ENCODE peak calls at places on chromosomes 11 and 22, in five cellular contexts. T is uterus, M is T follicular helper cell, W is activated T-cell treated with anti-CD3 and anti-CD28 coated beads for 24 hours, Y is EL. D is an unnamed sample.

GRCh38 chr11:17762309-17762974 is 27.9 kb downstream of the KCNC1 start:
- DNase-seq in T (no peak), M (no peak), W (no peak), Y (no peak), D (no peak)

GRCh38 chr11:10779086-10779485 is 28.0 kb downstream of the CTR9 start:
- DNase-seq in T (no peak), M (no peak), W (no peak), Y (no peak), D (no peak)

GRCh38 chr11:1573077-1573846 is 1.2 kb upstream of the DUSP8 start:
- DNase-seq in T (no peak), M (no peak), W (no peak), Y (no peak), D (peak; percentile 22)

GRCh38 chr22:23386245-23386631 is 193.9 kb downstream of the IGLL1 start:
- DNase-seq in T (no peak), M (no peak), W (no peak), Y (no peak), D (no peak)

GRCh38 chr11:66339163-66339675 is 3.0 kb upstream of the RIN1 start:
- DNase-seq in T (no peak), M (no peak), W (no peak), Y (peak; percentile 69), D (peak; percentile 91)

GRCh38 chr11:44219830-44220778 is 89.8 kb downstream of the ALX4 start:
- DNase-seq in T (no peak), M (no peak), W (no peak), Y (no peak), D (peak; percentile 34)

GRCh38 chr11:1276061-1276790 is 33.2 kb downstream of the TOLLIP start:
- DNase-seq in T (no peak), M (no peak), W (no peak), Y (no peak), D (no peak)

GRCh38 chr11:117096140-117096972 is 1.9 kb downstream of the SIK3 start:
- DNase-seq in T (no peak), M (peak; percentile 44), W (no peak), Y (peak; percentile 61), D (peak; percentile 46)

GRCh38 chr11:9664276-9665171 is 647 bp downstream of the SWAP70 start:
- DNase-seq in T (peak; percentile 37), M (no peak), W (no peak), Y (peak; percentile 62), D (peak; percentile 67)

GRCh38 chr11:59429924-59430516 is 3.8 kb upstream of the OR5A2 start:
- DNase-seq in T (no peak), M (peak; percentile 9), W (peak; percentile 23), Y (peak; percentile 45), D (peak; percentile 42)

GRCh38 chr11:2302280-2302843 is 549 bp downstream of the TSPAN32 start:
- DNase-seq in T (no peak), M (no peak), W (no peak), Y (no peak), D (no peak)

GRCh38 chr22:28607710-28608109 is 71.9 kb downstream of the TTC28 start:
- DNase-seq in T (no peak), M (no peak), W (no peak), Y (no peak), D (no peak)

GRCh38 chr11:65718531-65718930 is 2.1 kb downstream of the RNASEH2C start:
- DNase-seq in T (no peak), M (no peak), W (no peak), Y (no peak), D (no peak)

GRCh38 chr11:65468874-65469333 is 29.9 kb upstream of the MALAT1 start:
- DNase-seq in T (peak; percentile 65), M (peak; percentile 35), W (no peak), Y (peak; percentile 25), D (peak; percentile 61)

GRCh38 chr11:62832346-62833234 is at the start of gene TEX54:
- DNase-seq in T (peak; percentile 37), M (no peak), W (no peak), Y (peak; percentile 48), D (no peak)

GRCh38 chr11:16941935-16942334 is 72.3 kb downstream of the PLEKHA7 start:
- DNase-seq in T (no peak), M (no peak), W (no peak), Y (no peak), D (no peak)

GRCh38 chr11:116545912-116546311 is 226.9 kb downstream of the BUD13 start:
- DNase-seq in T (no peak), M (no peak), W (no peak), Y (no peak), D (no peak)

GRCh38 chr11:75763846-75764245 is 4.7 kb upstream of the DGAT2 start:
- DNase-seq in T (no peak), M (no peak), W (no peak), Y (no peak), D (no peak)

GRCh38 chr11:104000798-104001197 is 35.6 kb upstream of the DDI1 start:
- DNase-seq in T (no peak), M (no peak), W (no peak), Y (peak; percentile 41), D (peak; percentile 22)